ENCODE peak calls at places on chromosome 16, in six cellular contexts. One of them, this sample, is unnamed.

GRCh38 chr16:67483731-67484525 is 581 bp upstream of the AGRP start:
- DNase-seq in tibial artery: no peak
- DNase-seq in Calu3: no peak
- DNase-seq in left cardiac atrium: no peak
- DNase-seq in activated T-cell treated with anti-CD3 and anti-CD28 coated beads for 4 hours: no peak
- DNase-seq in activated gamma-delta T cell: no peak
- DNase-seq in this sample: no peak

GRCh38 chr16:78768723-78769122 is 669.3 kb downstream of the WWOX start:
- DNase-seq in left cardiac atrium: no peak
- DNase-seq in activated gamma-delta T cell: no peak
- DNase-seq in activated T-cell treated with anti-CD3 and anti-CD28 coated beads for 4 hours: no peak
- DNase-seq in tibial artery: no peak
- DNase-seq in Calu3: no peak
- DNase-seq in this sample: peak

GRCh38 chr16:22886908-22887307 is 72.9 kb downstream of the HS3ST2 start:
- DNase-seq in tibial artery: no peak
- DNase-seq in activated T-cell treated with anti-CD3 and anti-CD28 coated beads for 4 hours: no peak
- DNase-seq in left cardiac atrium: no peak
- DNase-seq in Calu3: no peak
- DNase-seq in activated gamma-delta T cell: no peak
- DNase-seq in this sample: no peak

GRCh38 chr16:87062569-87063442 is 254.4 kb downstream of the C16orf95 start:
- DNase-seq in activated T-cell treated with anti-CD3 and anti-CD28 coated beads for 4 hours: peak
- DNase-seq in Calu3: peak
- DNase-seq in activated gamma-delta T cell: no peak
- DNase-seq in left cardiac atrium: peak
- DNase-seq in tibial artery: peak
- DNase-seq in this sample: no peak

GRCh38 chr16:73185737-73186136 is 137.8 kb upstream of the ZFHX3 start:
- DNase-seq in activated gamma-delta T cell: no peak
- DNase-seq in left cardiac atrium: no peak
- DNase-seq in activated T-cell treated with anti-CD3 and anti-CD28 coated beads for 4 hours: no peak
- DNase-seq in tibial artery: no peak
- DNase-seq in Calu3: no peak
- DNase-seq in this sample: no peak

GRCh38 chr16:26993988-26994387 is 72.7 kb upstream of the C16orf82 start:
- DNase-seq in activated gamma-delta T cell: no peak
- DNase-seq in left cardiac atrium: no peak
- DNase-seq in activated T-cell treated with anti-CD3 and anti-CD28 coated beads for 4 hours: no peak
- DNase-seq in tibial artery: no peak
- DNase-seq in Calu3: no peak
- DNase-seq in this sample: no peak

GRCh38 chr16:56824335-56824734 is 40.7 kb upstream of the SLC12A3 start:
- DNase-seq in tibial artery: no peak
- DNase-seq in activated T-cell treated with anti-CD3 and anti-CD28 coated beads for 4 hours: no peak
- DNase-seq in left cardiac atrium: no peak
- DNase-seq in Calu3: no peak
- DNase-seq in activated gamma-delta T cell: no peak
- DNase-seq in this sample: no peak

GRCh38 chr16:70573451-70574121 is 50.0 kb downstream of the SF3B3 start:
- DNase-seq in activated gamma-delta T cell: no peak
- DNase-seq in left cardiac atrium: peak
- DNase-seq in Calu3: no peak
- DNase-seq in tibial artery: peak
- DNase-seq in activated T-cell treated with anti-CD3 and anti-CD28 coated beads for 4 hours: no peak
- DNase-seq in this sample: no peak

GRCh38 chr16:54475019-54475418 is 188.4 kb upstream of the IRX3 start:
- DNase-seq in left cardiac atrium: no peak
- DNase-seq in Calu3: no peak
- DNase-seq in activated T-cell treated with anti-CD3 and anti-CD28 coated beads for 4 hours: no peak
- DNase-seq in tibial artery: no peak
- DNase-seq in activated gamma-delta T cell: no peak
- DNase-seq in this sample: no peak

GRCh38 chr16:3007059-3007956 is 5.4 kb upstream of the CLDN9 start:
- DNase-seq in activated T-cell treated with anti-CD3 and anti-CD28 coated beads for 4 hours: no peak
- DNase-seq in left cardiac atrium: no peak
- DNase-seq in tibial artery: no peak
- DNase-seq in activated gamma-delta T cell: no peak
- DNase-seq in Calu3: peak
- DNase-seq in this sample: no peak

GRCh38 chr16:84115919-84116719 is 623 bp downstream of the MBTPS1 start:
- DNase-seq in Calu3: no peak
- DNase-seq in tibial artery: no peak
- DNase-seq in activated gamma-delta T cell: no peak
- DNase-seq in left cardiac atrium: peak
- DNase-seq in activated T-cell treated with anti-CD3 and anti-CD28 coated beads for 4 hours: no peak
- DNase-seq in this sample: no peak

GRCh38 chr16:4309833-4310266 is 6.0 kb upstream of the GLIS2 start:
- DNase-seq in activated gamma-delta T cell: no peak
- DNase-seq in left cardiac atrium: peak
- DNase-seq in tibial artery: peak
- DNase-seq in Calu3: peak
- DNase-seq in activated T-cell treated with anti-CD3 and anti-CD28 coated beads for 4 hours: peak
- DNase-seq in this sample: peak

GRCh38 chr16:19765860-19766553 is 47.9 kb downstream of the IQCK start:
- DNase-seq in activated T-cell treated with anti-CD3 and anti-CD28 coated beads for 4 hours: no peak
- DNase-seq in activated gamma-delta T cell: no peak
- DNase-seq in tibial artery: peak
- DNase-seq in left cardiac atrium: peak
- DNase-seq in Calu3: no peak
- DNase-seq in this sample: no peak

GRCh38 chr16:75305364-75306101 is 54.1 kb upstream of the BCAR1 start:
- DNase-seq in activated T-cell treated with anti-CD3 and anti-CD28 coated beads for 4 hours: peak
- DNase-seq in left cardiac atrium: peak
- DNase-seq in activated gamma-delta T cell: no peak
- DNase-seq in Calu3: peak
- DNase-seq in tibial artery: peak
- DNase-seq in this sample: peak

GRCh38 chr16:4351880-4352279 is 759 bp upstream of the PAM16 start:
- DNase-seq in left cardiac atrium: no peak
- DNase-seq in activated T-cell treated with anti-CD3 and anti-CD28 coated beads for 4 hours: no peak
- DNase-seq in tibial artery: no peak
- DNase-seq in activated gamma-delta T cell: no peak
- DNase-seq in Calu3: no peak
- DNase-seq in this sample: no peak

GRCh38 chr16:88521674-88522073 is 48.5 kb upstream of the ZC3H18 start:
- DNase-seq in activated gamma-delta T cell: no peak
- DNase-seq in activated T-cell treated with anti-CD3 and anti-CD28 coated beads for 4 hours: no peak
- DNase-seq in Calu3: no peak
- DNase-seq in tibial artery: no peak
- DNase-seq in left cardiac atrium: no peak
- DNase-seq in this sample: no peak

GRCh38 chr16:84453061-84453752 is 51.3 kb downstream of the MEAK7 start:
- DNase-seq in tibial artery: no peak
- DNase-seq in Calu3: no peak
- DNase-seq in activated gamma-delta T cell: no peak
- DNase-seq in activated T-cell treated with anti-CD3 and anti-CD28 coated beads for 4 hours: no peak
- DNase-seq in left cardiac atrium: no peak
- DNase-seq in this sample: no peak

GRCh38 chr16:4846503-4846900 is 586 bp downstream of the GLYR1 start:
- DNase-seq in Calu3: peak
- DNase-seq in tibial artery: peak
- DNase-seq in activated gamma-delta T cell: no peak
- DNase-seq in activated T-cell treated with anti-CD3 and anti-CD28 coated beads for 4 hours: no peak
- DNase-seq in left cardiac atrium: peak
- DNase-seq in this sample: no peak

GRCh38 chr16:17194190-17194780 is 276.5 kb downstream of the XYLT1 start:
- DNase-seq in left cardiac atrium: peak
- DNase-seq in tibial artery: peak
- DNase-seq in activated T-cell treated with anti-CD3 and anti-CD28 coated beads for 4 hours: peak
- DNase-seq in Calu3: peak
- DNase-seq in activated gamma-delta T cell: no peak
- DNase-seq in this sample: peak

GRCh38 chr16:68257251-68257905 is 6.9 kb upstream of the SLC7A6 start:
- DNase-seq in Calu3: no peak
- DNase-seq in activated gamma-delta T cell: no peak
- DNase-seq in tibial artery: no peak
- DNase-seq in activated T-cell treated with anti-CD3 and anti-CD28 coated beads for 4 hours: no peak
- DNase-seq in left cardiac atrium: no peak
- DNase-seq in this sample: no peak

GRCh38 chr16:89842471-89843408 is 14.5 kb downstream of the SPIRE2 start:
- DNase-seq in activated gamma-delta T cell: no peak
- DNase-seq in tibial artery: no peak
- DNase-seq in activated T-cell treated with anti-CD3 and anti-CD28 coated beads for 4 hours: no peak
- DNase-seq in Calu3: no peak
- DNase-seq in left cardiac atrium: no peak
- DNase-seq in this sample: no peak

GRCh38 chr16:4660454-4661007 is 32.8 kb upstream of the NUDT16L1 start:
- DNase-seq in Calu3: no peak
- DNase-seq in activated T-cell treated with anti-CD3 and anti-CD28 coated beads for 4 hours: peak
- DNase-seq in activated gamma-delta T cell: peak
- DNase-seq in tibial artery: no peak
- DNase-seq in left cardiac atrium: peak
- DNase-seq in this sample: peak

GRCh38 chr16:87123356-87124001 is 193.7 kb downstream of the C16orf95 start:
- DNase-seq in Calu3: no peak
- DNase-seq in activated gamma-delta T cell: no peak
- DNase-seq in left cardiac atrium: no peak
- DNase-seq in activated T-cell treated with anti-CD3 and anti-CD28 coated beads for 4 hours: no peak
- DNase-seq in tibial artery: no peak
- DNase-seq in this sample: no peak

GRCh38 chr16:17828012-17828411 is 357.3 kb upstream of the XYLT1 start:
- DNase-seq in Calu3: no peak
- DNase-seq in activated gamma-delta T cell: no peak
- DNase-seq in tibial artery: no peak
- DNase-seq in activated T-cell treated with anti-CD3 and anti-CD28 coated beads for 4 hours: no peak
- DNase-seq in left cardiac atrium: no peak
- DNase-seq in this sample: no peak